ENCODE peak calls at places on chromosomes 7 and 10, in seven cellular contexts. T is hepatocyte, Y is neural progenitor cell, W is PC-3, O is GM23248, N is GM23338, M is HCT116. I is an unnamed sample.

GRCh38 chr7:86904949-86905834 is 154.3 kb downstream of the ELAPOR2 start:
- DNase-seq in M (no peak), Y (peak), T (peak), W (peak), O (peak), N (peak), I (peak)

GRCh38 chr10:128160335-128160734 is 34.1 kb upstream of the MKI67 start:
- DNase-seq in Y (no peak), N (no peak), M (no peak), T (no peak), O (no peak), W (no peak), I (no peak)

GRCh38 chr10:33501161-33501560 is 166.7 kb upstream of the NRP1 start:
- DNase-seq in M (no peak), O (no peak), T (no peak), W (no peak), Y (no peak), N (no peak), I (no peak)

GRCh38 chr10:122551450-122551849 is 9.1 kb upstream of the DMBT1 start:
- DNase-seq in W (no peak), T (no peak), N (peak), M (no peak), O (no peak), Y (no peak), I (no peak)

GRCh38 chr7:29968683-29969457 is 20.7 kb downstream of the SCRN1 start:
- DNase-seq in N (no peak), T (no peak), Y (no peak), M (no peak), O (no peak), W (peak), I (no peak)

GRCh38 chr10:80283536-80284199 is 5.8 kb downstream of the MAT1A start:
- DNase-seq in W (no peak), N (no peak), Y (no peak), M (no peak), O (no peak), T (peak), I (no peak)

GRCh38 chr10:2119316-2119715 is 382.0 kb upstream of the ADARB2 start:
- DNase-seq in M (no peak), Y (no peak), O (no peak), N (no peak), W (peak), T (no peak), I (no peak)

GRCh38 chr10:34994565-34995142 is 95.5 kb downstream of the CUL2 start:
- DNase-seq in T (peak), Y (peak), O (peak), N (peak), W (peak), M (peak), I (peak)

GRCh38 chr7:138527746-138528223 is 67.7 kb downstream of the TRIM24 start:
- DNase-seq in W (no peak), T (no peak), Y (peak), O (no peak), N (no peak), M (peak), I (no peak)

GRCh38 chr10:60490013-60490412 is 100.3 kb upstream of the ANK3 start:
- DNase-seq in N (no peak), W (no peak), Y (no peak), O (peak), M (no peak), T (no peak), I (no peak)

GRCh38 chr10:79409038-79410035 is 36.1 kb downstream of the ZCCHC24 start:
- DNase-seq in T (no peak), W (no peak), M (no peak), N (no peak), Y (no peak), O (no peak), I (no peak)

GRCh38 chr7:148501707-148502139 is 88.8 kb upstream of the C7orf33 start:
- DNase-seq in M (no peak), W (peak), Y (peak), N (peak), T (peak), O (peak), I (peak)

GRCh38 chr7:101112233-101112632 is 14.7 kb upstream of the SERPINE1 start:
- DNase-seq in O (no peak), T (no peak), Y (no peak), M (no peak), N (no peak), W (no peak), I (no peak)

GRCh38 chr10:118922226-118922625 is 107.3 kb upstream of the NANOS1 start:
- DNase-seq in N (no peak), Y (no peak), W (peak), M (no peak), O (no peak), T (no peak), I (no peak)

GRCh38 chr10:98030093-98030821 is at the start of gene CRTAC1:
- DNase-seq in N (peak), W (no peak), Y (peak), T (peak), O (peak), M (no peak), I (no peak)

GRCh38 chr7:5396999-5397656 is 26.5 kb downstream of the TNRC18 start:
- DNase-seq in Y (no peak), T (peak), N (peak), O (peak), W (peak), M (peak), I (peak)

GRCh38 chr10:104563051-104563450 is 78.0 kb upstream of the SORCS3 start:
- DNase-seq in N (no peak), Y (no peak), W (no peak), T (no peak), O (no peak), M (no peak), I (no peak)

GRCh38 chr7:41507686-41508268 is 195.1 kb downstream of the INHBA start:
- DNase-seq in Y (no peak), O (no peak), W (no peak), M (no peak), N (no peak), T (no peak), I (no peak)
- TF ChIP-seq EZH2phosphoT487 in Y (no peak), O (no peak), W (no peak), M (no peak), N (no peak), T (no peak), I (no peak)

GRCh38 chr10:11631890-11632587 is 20.6 kb upstream of the USP6NL start:
- DNase-seq in T (no peak), N (no peak), W (no peak), M (no peak), Y (no peak), O (no peak), I (peak)
- H3K27ac ChIP-seq in T (no peak), N (no peak), W (no peak), M (no peak), Y (no peak), O (no peak), I (peak)

GRCh38 chr10:23191764-23192395 is at the start of gene PTF1A:
- DNase-seq in Y (peak), T (peak), M (no peak), N (peak), O (no peak), W (no peak), I (no peak)

GRCh38 chr10:23192396-23192740 is 256 bp downstream of the PTF1A start:
- DNase-seq in O (no peak), N (peak), T (no peak), W (no peak), M (no peak), Y (no peak), I (no peak)

GRCh38 chr10:23193435-23194074 is 1.4 kb downstream of the PTF1A start:
- DNase-seq in Y (no peak), O (no peak), T (no peak), N (no peak), M (no peak), W (no peak), I (no peak)

GRCh38 chr10:23194471-23194965 is 2.4 kb downstream of the PTF1A start:
- DNase-seq in N (no peak), T (no peak), W (no peak), O (no peak), M (no peak), Y (no peak), I (no peak)

DNA sequence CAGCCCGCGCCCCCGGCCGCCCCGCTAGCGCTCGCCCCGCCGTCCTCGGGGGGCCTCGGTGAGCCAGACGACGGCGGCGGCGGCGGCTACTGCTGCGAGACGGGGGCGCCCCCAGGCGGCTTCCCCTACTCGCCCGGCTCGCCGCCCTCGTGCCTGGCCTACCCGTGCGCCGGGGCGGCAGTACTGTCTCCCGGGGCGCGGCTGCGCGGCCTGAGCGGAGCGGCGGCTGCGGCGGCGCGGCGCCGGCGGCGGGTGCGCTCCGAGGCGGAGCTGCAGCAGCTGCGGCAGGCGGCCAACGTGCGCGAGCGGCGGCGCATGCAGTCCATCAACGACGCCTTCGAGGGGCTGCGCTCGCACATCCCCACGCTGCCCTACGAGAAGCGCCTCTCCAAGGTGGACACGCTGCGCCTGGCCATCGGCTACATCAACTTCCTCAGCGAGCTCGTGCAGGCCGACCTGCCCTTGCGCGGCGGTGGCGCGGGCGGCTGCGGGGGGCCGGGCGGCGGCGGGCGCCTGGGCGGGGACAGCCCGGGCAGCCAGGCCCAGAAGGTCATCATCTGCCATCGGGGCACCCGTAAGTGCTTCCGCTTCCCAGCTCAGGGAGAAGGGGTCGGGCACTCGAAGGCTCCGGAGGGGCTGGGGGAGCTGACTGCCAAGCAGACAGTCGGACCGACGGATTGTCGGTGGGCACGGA is 776 bp downstream of the PTF1A start:
- DNase-seq in O (peak), M (no peak), T (peak), W (no peak), Y (peak), N (peak), I (no peak)
- TF ChIP-seq EZH2 in O (no peak), M (no peak), T (no peak), W (no peak), Y (no peak), N (no peak), I (no peak)

GRCh38 chr7:156019776-156020565 is 207.7 kb upstream of the SHH start:
- DNase-seq in W (no peak), O (no peak), Y (no peak), T (no peak), N (no peak), M (no peak), I (no peak)
- TF ChIP-seq EZH2phosphoT487 in W (no peak), O (no peak), Y (no peak), T (no peak), N (no peak), M (no peak), I (no peak)

GRCh38 chr7:93894426-93894825 is 3.9 kb upstream of the TFPI2 start:
- DNase-seq in Y (no peak), T (no peak), N (no peak), W (peak), O (peak), M (no peak), I (no peak)

GRCh38 chr7:93890464-93891068 is at the start of gene TFPI2:
- DNase-seq in Y (peak), W (peak), N (peak), T (peak), O (peak), M (no peak), I (no peak)

GRCh38 chr7:93889261-93889660 is 1.3 kb downstream of the TFPI2 start:
- DNase-seq in O (peak), T (no peak), Y (no peak), W (peak), M (no peak), N (no peak), I (no peak)

GRCh38 chr7:93894966-93895650 is 4.6 kb upstream of the TFPI2 start:
- DNase-seq in N (no peak), W (no peak), Y (no peak), O (no peak), T (no peak), M (no peak), I (no peak)

DNA sequence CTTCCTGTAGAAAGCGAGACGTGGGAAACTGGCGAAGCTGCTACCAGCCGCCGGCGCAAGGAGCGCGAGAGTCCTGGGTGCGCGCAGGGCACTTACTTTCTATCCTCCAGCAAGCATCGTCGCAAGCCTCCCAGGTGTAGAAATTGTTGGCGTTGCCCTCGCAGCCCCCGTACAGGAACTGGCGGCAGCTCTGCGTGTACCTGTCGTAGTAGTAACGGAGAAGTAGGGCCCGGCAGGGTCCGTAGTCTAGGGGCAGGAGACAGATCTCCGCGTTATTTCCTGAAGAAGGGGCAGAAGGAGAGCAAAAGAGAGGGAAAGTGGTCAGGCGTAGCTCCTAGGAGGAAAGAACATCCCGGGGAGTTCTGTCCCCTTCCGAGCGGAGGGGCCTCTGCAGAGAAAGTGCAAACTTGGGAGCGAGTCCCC is 501 bp downstream of the TFPI2 start:
- DNase-seq in T (peak), M (no peak), N (peak), W (peak), Y (peak), O (peak), I (peak)
- H3K27ac ChIP-seq in T (no peak), M (no peak), N (no peak), W (peak), Y (no peak), O (peak), I (no peak)